ENCODE peak calls at places on chromosome 12, in eight cellular contexts. One of them, this sample, is unnamed.

GRCh38 chr12:24937553-24938244 is 11.2 kb downstream of the BCAT1 start:
- DNase-seq in activated CD8-positive, alpha-beta memory T cell treated with anti-CD3 and anti-CD28 coated beads, Interleukin-2, amount 50 U/mL, for 48 hours: no peak
- DNase-seq in cardiac fibroblast: peak
- DNase-seq in Caki2: no peak
- DNase-seq in T-helper 2 cell: no peak
- DNase-seq in H7: no peak
- DNase-seq in IMR-90: peak
- DNase-seq in epithelial cell of prostate: no peak
- DNase-seq in this sample: no peak

GRCh38 chr12:6231359-6232268 is 31.4 kb downstream of the CD9 start:
- DNase-seq in activated CD8-positive, alpha-beta memory T cell treated with anti-CD3 and anti-CD28 coated beads, Interleukin-2, amount 50 U/mL, for 48 hours: no peak
- DNase-seq in cardiac fibroblast: peak
- DNase-seq in Caki2: no peak
- DNase-seq in T-helper 2 cell: no peak
- DNase-seq in H7: no peak
- DNase-seq in IMR-90: no peak
- DNase-seq in epithelial cell of prostate: no peak
- DNase-seq in this sample: no peak

GRCh38 chr12:6929806-6930452 is 2.2 kb downstream of the ATN1 start:
- DNase-seq in activated CD8-positive, alpha-beta memory T cell treated with anti-CD3 and anti-CD28 coated beads, Interleukin-2, amount 50 U/mL, for 48 hours: no peak
- DNase-seq in cardiac fibroblast: no peak
- DNase-seq in Caki2: no peak
- DNase-seq in T-helper 2 cell: no peak
- DNase-seq in H7: peak
- DNase-seq in IMR-90: no peak
- DNase-seq in epithelial cell of prostate: no peak
- DNase-seq in this sample: no peak

GRCh38 chr12:88036368-88036965 is 7.3 kb upstream of the C12orf50 start:
- DNase-seq in activated CD8-positive, alpha-beta memory T cell treated with anti-CD3 and anti-CD28 coated beads, Interleukin-2, amount 50 U/mL, for 48 hours: no peak
- DNase-seq in cardiac fibroblast: peak
- DNase-seq in Caki2: no peak
- DNase-seq in T-helper 2 cell: no peak
- DNase-seq in H7: no peak
- DNase-seq in IMR-90: peak
- DNase-seq in epithelial cell of prostate: peak
- DNase-seq in this sample: no peak

GRCh38 chr12:1044697-1045096 is 53.7 kb downstream of the ERC1 start:
- DNase-seq in activated CD8-positive, alpha-beta memory T cell treated with anti-CD3 and anti-CD28 coated beads, Interleukin-2, amount 50 U/mL, for 48 hours: no peak
- DNase-seq in cardiac fibroblast: peak
- DNase-seq in Caki2: no peak
- DNase-seq in T-helper 2 cell: no peak
- DNase-seq in H7: no peak
- DNase-seq in IMR-90: peak
- DNase-seq in epithelial cell of prostate: no peak
- DNase-seq in this sample: peak

GRCh38 chr12:14260011-14260993 is 105.2 kb upstream of the ATF7IP start:
- DNase-seq in activated CD8-positive, alpha-beta memory T cell treated with anti-CD3 and anti-CD28 coated beads, Interleukin-2, amount 50 U/mL, for 48 hours: no peak
- DNase-seq in cardiac fibroblast: peak
- DNase-seq in Caki2: peak
- DNase-seq in T-helper 2 cell: no peak
- DNase-seq in H7: peak
- DNase-seq in IMR-90: peak
- DNase-seq in epithelial cell of prostate: peak
- DNase-seq in this sample: no peak

GRCh38 chr12:26271889-26272492 is 76.6 kb downstream of the SSPN start:
- DNase-seq in activated CD8-positive, alpha-beta memory T cell treated with anti-CD3 and anti-CD28 coated beads, Interleukin-2, amount 50 U/mL, for 48 hours: no peak
- DNase-seq in cardiac fibroblast: peak
- DNase-seq in Caki2: peak
- DNase-seq in T-helper 2 cell: no peak
- DNase-seq in H7: no peak
- DNase-seq in IMR-90: peak
- DNase-seq in epithelial cell of prostate: peak
- DNase-seq in this sample: peak

GRCh38 chr12:3084742-3085141 is 7.6 kb downstream of the TSPAN9 start:
- DNase-seq in activated CD8-positive, alpha-beta memory T cell treated with anti-CD3 and anti-CD28 coated beads, Interleukin-2, amount 50 U/mL, for 48 hours: no peak
- DNase-seq in cardiac fibroblast: no peak
- DNase-seq in Caki2: no peak
- DNase-seq in T-helper 2 cell: no peak
- DNase-seq in H7: peak
- DNase-seq in IMR-90: no peak
- DNase-seq in epithelial cell of prostate: no peak
- DNase-seq in this sample: no peak

GRCh38 chr12:46217686-46218508 is 50.9 kb downstream of the SLC38A1 start:
- DNase-seq in activated CD8-positive, alpha-beta memory T cell treated with anti-CD3 and anti-CD28 coated beads, Interleukin-2, amount 50 U/mL, for 48 hours: no peak
- DNase-seq in cardiac fibroblast: no peak
- DNase-seq in Caki2: no peak
- DNase-seq in T-helper 2 cell: no peak
- DNase-seq in H7: no peak
- DNase-seq in IMR-90: no peak
- DNase-seq in epithelial cell of prostate: no peak
- DNase-seq in this sample: no peak

GRCh38 chr12:132166093-132166492 is 21.8 kb downstream of the NOC4L start:
- DNase-seq in activated CD8-positive, alpha-beta memory T cell treated with anti-CD3 and anti-CD28 coated beads, Interleukin-2, amount 50 U/mL, for 48 hours: no peak
- DNase-seq in cardiac fibroblast: no peak
- DNase-seq in Caki2: no peak
- DNase-seq in T-helper 2 cell: no peak
- DNase-seq in H7: no peak
- DNase-seq in IMR-90: no peak
- DNase-seq in epithelial cell of prostate: no peak
- DNase-seq in this sample: no peak

GRCh38 chr12:56188786-56189335 is 422 bp downstream of the SMARCC2 start:
- DNase-seq in activated CD8-positive, alpha-beta memory T cell treated with anti-CD3 and anti-CD28 coated beads, Interleukin-2, amount 50 U/mL, for 48 hours: peak
- DNase-seq in cardiac fibroblast: no peak
- DNase-seq in Caki2: no peak
- DNase-seq in T-helper 2 cell: no peak
- DNase-seq in H7: peak
- DNase-seq in IMR-90: no peak
- DNase-seq in epithelial cell of prostate: no peak
- DNase-seq in this sample: no peak

GRCh38 chr12:116918464-116918863 is 7.7 kb downstream of the FBXW8 start:
- DNase-seq in activated CD8-positive, alpha-beta memory T cell treated with anti-CD3 and anti-CD28 coated beads, Interleukin-2, amount 50 U/mL, for 48 hours: no peak
- DNase-seq in cardiac fibroblast: no peak
- DNase-seq in Caki2: no peak
- DNase-seq in T-helper 2 cell: no peak
- DNase-seq in H7: no peak
- DNase-seq in IMR-90: no peak
- DNase-seq in epithelial cell of prostate: no peak
- DNase-seq in this sample: no peak

GRCh38 chr12:52268212-52268611 is 6.2 kb upstream of the KRT86 start:
- DNase-seq in activated CD8-positive, alpha-beta memory T cell treated with anti-CD3 and anti-CD28 coated beads, Interleukin-2, amount 50 U/mL, for 48 hours: no peak
- DNase-seq in cardiac fibroblast: peak
- DNase-seq in Caki2: no peak
- DNase-seq in T-helper 2 cell: no peak
- DNase-seq in H7: no peak
- DNase-seq in IMR-90: no peak
- DNase-seq in epithelial cell of prostate: no peak
- DNase-seq in this sample: no peak

GRCh38 chr12:24172031-24172772 is 222.7 kb upstream of the SOX5 start:
- DNase-seq in activated CD8-positive, alpha-beta memory T cell treated with anti-CD3 and anti-CD28 coated beads, Interleukin-2, amount 50 U/mL, for 48 hours: no peak
- DNase-seq in cardiac fibroblast: no peak
- DNase-seq in Caki2: no peak
- DNase-seq in T-helper 2 cell: no peak
- DNase-seq in H7: peak
- DNase-seq in IMR-90: no peak
- DNase-seq in epithelial cell of prostate: no peak
- DNase-seq in this sample: no peak

GRCh38 chr12:128844031-128844635 is 9.1 kb upstream of the GLT1D1 start:
- DNase-seq in activated CD8-positive, alpha-beta memory T cell treated with anti-CD3 and anti-CD28 coated beads, Interleukin-2, amount 50 U/mL, for 48 hours: no peak
- DNase-seq in cardiac fibroblast: no peak
- DNase-seq in Caki2: no peak
- DNase-seq in T-helper 2 cell: no peak
- DNase-seq in H7: peak
- DNase-seq in IMR-90: no peak
- DNase-seq in epithelial cell of prostate: no peak
- DNase-seq in this sample: no peak

GRCh38 chr12:103462675-103463074 is 33.1 kb downstream of the C12orf42 start:
- DNase-seq in activated CD8-positive, alpha-beta memory T cell treated with anti-CD3 and anti-CD28 coated beads, Interleukin-2, amount 50 U/mL, for 48 hours: no peak
- DNase-seq in cardiac fibroblast: no peak
- DNase-seq in Caki2: no peak
- DNase-seq in T-helper 2 cell: no peak
- DNase-seq in H7: no peak
- DNase-seq in IMR-90: no peak
- DNase-seq in epithelial cell of prostate: no peak
- DNase-seq in this sample: no peak

GRCh38 chr12:70178038-70178437 is 65.2 kb upstream of the CNOT2 start:
- DNase-seq in activated CD8-positive, alpha-beta memory T cell treated with anti-CD3 and anti-CD28 coated beads, Interleukin-2, amount 50 U/mL, for 48 hours: no peak
- DNase-seq in cardiac fibroblast: peak
- DNase-seq in Caki2: no peak
- DNase-seq in T-helper 2 cell: no peak
- DNase-seq in H7: no peak
- DNase-seq in IMR-90: no peak
- DNase-seq in epithelial cell of prostate: no peak
- DNase-seq in this sample: no peak

GRCh38 chr12:113850309-113851056 is 115.6 kb downstream of the RBM19 start:
- DNase-seq in activated CD8-positive, alpha-beta memory T cell treated with anti-CD3 and anti-CD28 coated beads, Interleukin-2, amount 50 U/mL, for 48 hours: no peak
- DNase-seq in cardiac fibroblast: peak
- DNase-seq in Caki2: no peak
- DNase-seq in T-helper 2 cell: no peak
- DNase-seq in H7: no peak
- DNase-seq in IMR-90: peak
- DNase-seq in epithelial cell of prostate: no peak
- DNase-seq in this sample: no peak

GRCh38 chr12:114655934-114656697 is 27.9 kb downstream of the TBX3 start:
- DNase-seq in activated CD8-positive, alpha-beta memory T cell treated with anti-CD3 and anti-CD28 coated beads, Interleukin-2, amount 50 U/mL, for 48 hours: no peak
- DNase-seq in cardiac fibroblast: peak
- DNase-seq in Caki2: no peak
- DNase-seq in T-helper 2 cell: no peak
- DNase-seq in H7: no peak
- DNase-seq in IMR-90: peak
- DNase-seq in epithelial cell of prostate: no peak
- DNase-seq in this sample: no peak

GRCh38 chr12:98344034-98344565 is 171.3 kb upstream of the TMPO start:
- DNase-seq in activated CD8-positive, alpha-beta memory T cell treated with anti-CD3 and anti-CD28 coated beads, Interleukin-2, amount 50 U/mL, for 48 hours: no peak
- DNase-seq in cardiac fibroblast: no peak
- DNase-seq in Caki2: no peak
- DNase-seq in T-helper 2 cell: no peak
- DNase-seq in H7: no peak
- DNase-seq in IMR-90: no peak
- DNase-seq in epithelial cell of prostate: no peak
- DNase-seq in this sample: no peak

This sample was measured in glomerular endothelial cell.